ENCODE peak calls at places on chromosomes 3 and 15, in five cellular contexts. V is cardiac muscle cell, D is nephron progenitor cell, P is thoracic aorta, T is NB4. N is an unnamed sample.

GRCh38 chr3:133831966-133832801 is 26.6 kb downstream of the SRPRB start:
- DNase-seq in V (no peak), D (no peak), P (no peak), T (no peak), N (no peak)

GRCh38 chr3:9178697-9179096 is 70.7 kb downstream of the SRGAP3 start:
- DNase-seq in V (no peak), D (no peak), P (no peak), T (peak), N (no peak)

GRCh38 chr3:131655076-131655685 is 152.4 kb upstream of the MRPL3 start:
- DNase-seq in V (no peak), D (no peak), P (no peak), T (no peak), N (no peak)

GRCh38 chr15:65787260-65787659 is 4.8 kb downstream of the DENND4A start:
- DNase-seq in V (no peak), D (no peak), P (no peak), T (no peak), N (no peak)

GRCh38 chr15:60799885-60800728 is 321.2 kb upstream of the ICE2 start:
- DNase-seq in V (no peak), D (no peak), P (no peak), T (no peak), N (no peak)

GRCh38 chr3:352599-352998 is 156.0 kb downstream of the CHL1 start:
- DNase-seq in V (no peak), D (no peak), P (no peak), T (no peak), N (no peak)

GRCh38 chr15:74835312-74835823 is 7.6 kb downstream of the ULK3 start:
- DNase-seq in V (peak), D (peak), P (no peak), T (peak), N (no peak)

GRCh38 chr15:87792250-87793030 is 464.1 kb downstream of the NTRK3 start:
- DNase-seq in V (no peak), D (no peak), P (no peak), T (no peak), N (no peak)

GRCh38 chr15:90706394-90707327 is 10.5 kb upstream of the BLM start:
- DNase-seq in V (no peak), D (no peak), P (no peak), T (no peak), N (no peak)

GRCh38 chr15:28861031-28861534 is 12.6 kb upstream of the GOLGA6L7 start:
- DNase-seq in V (no peak), D (no peak), P (no peak), T (peak), N (no peak)

GRCh38 chr3:111617406-111617805 is 22.3 kb upstream of the ZBED2 start:
- DNase-seq in V (no peak), D (no peak), P (no peak), T (no peak), N (no peak)

GRCh38 chr15:59384507-59384906 is 11.8 kb upstream of the MYO1E start:
- DNase-seq in V (no peak), D (no peak), P (no peak), T (no peak), N (no peak)

GRCh38 chr3:152272771-152273242 is 4.1 kb downstream of the MBNL1 start:
- DNase-seq in V (no peak), D (no peak), P (no peak), T (peak), N (no peak)

GRCh38 chr3:47722859-47723258 is 58.8 kb downstream of the SMARCC1 start:
- DNase-seq in V (no peak), D (no peak), P (no peak), T (no peak), N (no peak)

GRCh38 chr3:147267431-147267830 is 138.9 kb downstream of the ZIC4 start:
- DNase-seq in V (no peak), D (no peak), P (no peak), T (no peak), N (no peak)

GRCh38 chr3:133451309-133451708 is 51.5 kb downstream of the BFSP2 start:
- DNase-seq in V (no peak), D (no peak), P (no peak), T (no peak), N (no peak)

GRCh38 chr15:101446527-101447167 is 42.9 kb downstream of the PCSK6 start:
- DNase-seq in V (no peak), D (no peak), P (no peak), T (peak), N (no peak)

DNA sequence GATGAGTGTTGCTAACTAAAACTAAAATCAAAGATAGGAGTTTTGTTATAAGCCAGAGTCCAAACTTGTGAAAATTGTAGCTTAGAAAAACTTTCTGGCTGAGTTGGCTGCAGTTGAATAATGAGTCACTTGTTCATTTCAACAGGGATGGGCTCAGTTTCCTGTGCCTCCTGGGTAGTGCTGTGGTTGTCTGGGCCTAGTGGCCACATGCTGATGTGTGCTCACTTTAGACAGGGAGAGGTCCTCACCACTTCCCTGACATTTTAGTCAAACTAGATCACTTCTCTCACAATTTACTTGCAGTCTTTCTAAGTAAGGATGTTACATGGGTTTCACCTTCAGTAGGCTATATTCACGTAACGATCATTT is 6.3 kb upstream of the UBE2Q2 start:
- DNase-seq in V (no peak), D (no peak), P (no peak), T (peak), N (no peak)
- TF ChIP-seq CTCF in V (no peak), D (no peak), P (no peak), T (no peak), N (no peak)

GRCh38 chr3:194925614-194926013 is 239.9 kb downstream of the FAM43A start:
- DNase-seq in V (no peak), D (no peak), P (no peak), T (no peak), N (no peak)

GRCh38 chr3:194931366-194931765 is 245.7 kb downstream of the FAM43A start:
- DNase-seq in V (no peak), D (no peak), P (no peak), T (no peak), N (no peak)

GRCh38 chr3:194930439-194931204 is 244.9 kb downstream of the FAM43A start:
- DNase-seq in V (peak), D (no peak), P (no peak), T (peak), N (no peak)

GRCh38 chr3:194928183-194928736 is 242.6 kb downstream of the FAM43A start:
- DNase-seq in V (no peak), D (no peak), P (no peak), T (no peak), N (no peak)

DNA sequence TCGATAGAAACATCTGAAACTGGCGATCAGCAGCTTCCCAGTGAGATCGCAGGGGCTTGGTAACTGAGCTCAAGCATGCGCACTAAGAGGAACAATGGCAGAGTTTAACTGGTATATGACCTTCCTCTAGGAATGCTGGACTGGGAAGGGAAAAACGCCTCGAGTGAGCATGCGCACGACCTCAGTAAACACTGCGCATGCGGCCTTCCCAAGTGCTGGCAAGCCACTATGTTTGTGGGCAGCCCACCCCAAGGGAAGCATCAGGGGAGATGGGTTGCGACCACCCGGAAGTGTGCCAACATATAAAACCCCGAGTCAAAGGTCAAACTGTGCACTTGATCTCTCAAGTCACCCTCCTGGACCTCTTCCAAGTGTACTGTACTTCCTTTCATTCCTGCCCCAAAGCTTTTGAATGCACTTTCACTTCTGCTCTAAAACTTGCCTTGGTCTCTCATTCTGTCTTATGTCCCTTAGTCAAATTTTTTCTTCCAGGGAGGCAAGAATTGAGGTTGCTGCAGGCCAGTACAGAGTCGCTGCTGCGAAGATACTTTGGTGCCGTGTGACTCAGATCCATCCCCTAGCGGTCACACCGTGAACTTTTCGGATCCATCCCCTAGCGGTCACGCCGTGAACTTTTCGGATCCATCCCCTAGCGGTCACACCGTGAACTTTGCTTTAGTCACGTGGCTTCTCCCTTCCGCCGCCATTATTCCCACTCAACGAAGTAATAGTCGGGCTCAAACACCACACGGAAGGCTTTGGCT is 243.3 kb downstream of the FAM43A start:
- DNase-seq in V (no peak), D (peak), P (no peak), T (peak), N (no peak)
- TF ChIP-seq CTCF in V (peak), D (peak), P (peak), T (no peak), N (no peak)

DNA sequence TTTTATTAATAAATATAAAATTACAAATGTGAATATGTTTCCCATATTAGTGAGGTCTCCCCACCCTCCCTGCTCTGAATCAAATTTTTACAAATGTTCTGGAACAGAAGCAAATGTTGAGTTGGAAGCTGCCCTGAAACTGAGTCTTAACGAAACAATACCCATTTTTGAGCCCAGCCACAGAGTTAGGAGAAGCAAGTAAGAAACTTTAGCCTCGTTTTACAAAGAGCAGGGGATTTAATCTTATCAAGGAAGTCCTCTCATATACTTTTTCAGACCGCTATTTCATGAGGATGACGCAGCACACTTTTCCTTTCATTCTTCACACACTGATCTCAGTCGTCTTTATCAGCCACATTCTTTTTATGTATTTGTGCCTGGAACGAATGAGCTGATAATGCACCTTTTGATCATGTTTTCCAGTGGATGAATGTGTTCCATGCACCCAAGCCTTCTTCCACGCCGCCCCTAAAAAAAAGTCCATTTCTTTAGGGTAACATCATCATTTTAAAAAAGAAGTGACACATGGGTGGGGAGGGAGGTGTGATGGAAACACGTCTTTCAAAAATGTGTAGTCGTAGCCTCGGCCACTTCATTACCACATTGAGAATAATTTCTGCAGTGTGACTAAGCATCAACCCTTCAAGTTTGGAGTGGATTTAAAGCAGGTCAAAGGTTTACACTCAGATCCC is 48.1 kb downstream of the SETMAR start:
- DNase-seq in V (peak), D (no peak), P (no peak), T (no peak), N (no peak)
- TF ChIP-seq CTCF in V (no peak), D (no peak), P (no peak), T (no peak), N (no peak)

GRCh38 chr3:38281895-38282686 is at the start of gene SLC22A14:
- DNase-seq in V (no peak), D (no peak), P (no peak), T (no peak), N (no peak)
- TF ChIP-seq CTCF in V (peak), D (no peak), P (no peak), T (no peak), N (no peak)

GRCh38 chr3:24043985-24044384 is 98.9 kb downstream of the NR1D2 start:
- DNase-seq in V (no peak), D (no peak), P (no peak), T (no peak), N (no peak)

GRCh38 chr3:24037971-24038370 is 92.9 kb downstream of the NR1D2 start:
- DNase-seq in V (no peak), D (no peak), P (no peak), T (no peak), N (no peak)

GRCh38 chr3:24042879-24043567 is 97.9 kb downstream of the NR1D2 start:
- DNase-seq in V (no peak), D (no peak), P (no peak), T (no peak), N (no peak)

GRCh38 chr3:24046214-24046613 is 101.1 kb downstream of the NR1D2 start:
- DNase-seq in V (no peak), D (no peak), P (no peak), T (no peak), N (no peak)

DNA sequence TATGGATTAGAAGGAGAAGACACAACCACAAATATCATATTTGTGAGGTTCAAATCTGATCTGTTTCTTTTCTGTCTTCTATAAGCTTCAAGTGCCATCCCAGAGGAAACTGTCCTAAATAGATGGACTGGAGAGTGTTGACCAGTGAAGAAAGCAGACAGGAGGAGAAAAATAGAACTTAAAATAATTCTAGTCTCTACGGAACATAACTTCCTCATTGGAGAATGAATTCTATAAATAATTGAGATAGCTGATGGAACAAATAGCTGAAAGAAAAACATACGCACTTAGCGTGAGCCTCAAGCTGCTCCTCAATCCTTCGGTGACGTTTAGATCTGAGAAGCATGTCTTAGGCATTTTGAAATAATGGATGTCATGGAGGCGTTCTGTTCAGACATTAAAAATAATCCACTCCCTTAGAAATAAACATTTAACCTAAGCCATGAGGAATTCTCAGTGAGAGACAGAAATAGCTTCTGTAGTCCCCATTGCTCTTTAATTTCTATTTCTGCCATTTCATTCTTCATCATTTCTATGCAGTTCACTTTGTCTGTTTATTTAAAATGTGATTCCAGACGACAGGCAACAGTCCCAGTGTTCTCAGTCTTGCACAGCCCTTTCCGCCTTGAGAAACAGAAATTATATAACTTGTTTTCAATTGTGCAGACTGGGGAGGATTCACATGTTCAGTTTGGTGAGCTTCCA is 97.2 kb downstream of the NR1D2 start:
- DNase-seq in V (no peak), D (no peak), P (no peak), T (no peak), N (no peak)
- TF ChIP-seq CTCF in V (no peak), D (no peak), P (no peak), T (no peak), N (no peak)

GRCh38 chr3:61894988-61895935 is 333.9 kb downstream of the PTPRG start:
- DNase-seq in V (peak), D (no peak), P (peak), T (peak), N (peak)
- TF ChIP-seq CTCF in V (no peak), D (no peak), P (no peak), T (no peak), N (no peak)

N was measured in omental fat pad.